ENCODE peak calls at places on chromosomes 5 and 9, in six cellular contexts. Q, D, E, A, L and J are unnamed samples.

GRCh38 chr9:96574455-96574854 is 45.2 kb downstream of the CDC14B start:
- DNase-seq in Q (no peak), D (no peak), E (no peak), A (no peak), L (no peak), J (no peak)

GRCh38 chr5:151155777-151156731 is 1.5 kb downstream of the ANXA6 start:
- DNase-seq in Q (peak; percentile 42), D (no peak), E (peak; percentile 31), A (peak; percentile 63), L (peak; percentile 64), J (no peak)

GRCh38 chr9:135284386-135285134 is 195.0 kb upstream of the PPP1R26 start:
- DNase-seq in Q (no peak), D (no peak), E (no peak), A (no peak), L (no peak), J (no peak)

GRCh38 chr9:124020520-124021384 is 9.2 kb downstream of the LHX2 start:
- DNase-seq in Q (no peak), D (no peak), E (no peak), A (no peak), L (no peak), J (no peak)

GRCh38 chr9:10479172-10479571 is 133.6 kb downstream of the PTPRD start:
- DNase-seq in Q (peak; percentile 4), D (no peak), E (no peak), A (no peak), L (no peak), J (no peak)

GRCh38 chr9:129109504-129109903 is 1.1 kb downstream of the CRAT start:
- DNase-seq in Q (peak; percentile 37), D (peak; percentile 41), E (peak; percentile 53), A (peak; percentile 55), L (no peak), J (no peak)

GRCh38 chr5:335740-336038 is 14.2 kb downstream of the AHRR start:
- DNase-seq in Q (no peak), D (no peak), E (no peak), A (no peak), L (no peak), J (no peak)

GRCh38 chr5:69497006-69497520 is 4.5 kb downstream of the OCLN start:
- DNase-seq in Q (no peak), D (no peak), E (no peak), A (no peak), L (no peak), J (no peak)

GRCh38 chr5:180394031-180394636 is 41.0 kb upstream of the GFPT2 start:
- DNase-seq in Q (no peak), D (no peak), E (no peak), A (no peak), L (no peak), J (no peak)

GRCh38 chr5:1243487-1244152 is 18.4 kb downstream of the SLC6A18 start:
- DNase-seq in Q (no peak), D (no peak), E (no peak), A (no peak), L (no peak), J (no peak)

GRCh38 chr5:144812770-144813169 is 642.1 kb downstream of the KCTD16 start:
- DNase-seq in Q (peak; percentile 65), D (no peak), E (no peak), A (peak; percentile 96), L (no peak), J (no peak)

GRCh38 chr5:136192526-136193395 is at the start of gene SMIM32:
- DNase-seq in Q (peak; percentile 62), D (no peak), E (no peak), A (peak; percentile 12), L (no peak), J (no peak)

GRCh38 chr5:33261305-33261704 is 179.5 kb upstream of the TARS1 start:
- DNase-seq in Q (no peak), D (no peak), E (no peak), A (peak; percentile 69), L (no peak), J (no peak)

GRCh38 chr5:134948929-134949328 is 18.8 kb upstream of the CATSPER3 start:
- DNase-seq in Q (no peak), D (no peak), E (peak; percentile 22), A (peak; percentile 64), L (peak; percentile 54), J (no peak)

GRCh38 chr9:128372784-128373183 is 1.6 kb downstream of the URM1 start:
- DNase-seq in Q (no peak), D (no peak), E (no peak), A (peak; percentile 45), L (no peak), J (no peak)

GRCh38 chr9:85430659-85431370 is 310.9 kb downstream of the AGTPBP1 start:
- DNase-seq in Q (no peak), D (no peak), E (no peak), A (no peak), L (peak; percentile 35), J (no peak)

GRCh38 chr5:82911902-82912301 is 165.3 kb downstream of the TMEM167A start:
- DNase-seq in Q (no peak), D (no peak), E (no peak), A (no peak), L (peak; percentile 27), J (no peak)

GRCh38 chr5:73201547-73202513 is 28.8 kb downstream of the TMEM174 start:
- DNase-seq in Q (peak; percentile 87), D (peak; percentile 57), E (peak; percentile 39), A (peak; percentile 75), L (peak; percentile 69), J (no peak)

GRCh38 chr9:21550392-21550791 is 68.3 kb upstream of the IFNE start:
- DNase-seq in Q (no peak), D (no peak), E (no peak), A (no peak), L (no peak), J (no peak)
- H3K4me3 ChIP-seq in Q (no peak overlapping the region), D (no peak overlapping the region), E (no peak overlapping the region), A (no peak overlapping the region), L (no peak overlapping the region), J (no peak overlapping the region)

GRCh38 chr9:137456864-137457405 is 2.2 kb downstream of the NSMF start:
- DNase-seq in Q (no peak), D (no peak), E (peak; percentile 17), A (no peak), L (no peak), J (no peak)

GRCh38 chr9:137458194-137459146 is 664 bp downstream of the NSMF start:
- DNase-seq in Q (peak; percentile 68), D (no peak), E (peak; percentile 40), A (no peak), L (peak; percentile 40), J (no peak)

GRCh38 chr9:137456061-137456863 is 2.9 kb downstream of the NSMF start:
- DNase-seq in Q (no peak), D (no peak), E (peak; percentile 11), A (peak; percentile 72), L (no peak), J (no peak)

GRCh38 chr9:137459147-137459600 is at the start of gene NSMF:
- DNase-seq in Q (peak; percentile 98), D (peak; percentile 92), E (peak; percentile 93), A (peak; percentile 89), L (peak; percentile 95), J (peak; percentile 74)

GRCh38 chr9:137457406-137458193 is 1.5 kb downstream of the NSMF start:
- DNase-seq in Q (no peak), D (no peak), E (peak; percentile 17), A (no peak), L (peak; percentile 31), J (no peak)
- H3K4me3 ChIP-seq in Q (no peak overlapping the region), D (peak overlapping the region; percentile 54), E (no peak overlapping the region), A (peak overlapping the region; percentile 73), L (no peak overlapping the region), J (peak overlapping the region; percentile 97)

GRCh38 chr9:136328011-136328621 is 777 bp downstream of the GPSM1 start:
- DNase-seq in Q (peak; percentile 50), D (no peak), E (no peak), A (no peak), L (no peak), J (no peak)

GRCh38 chr9:136326777-136327312 is 494 bp upstream of the GPSM1 start:
- DNase-seq in Q (no peak), D (no peak), E (no peak), A (no peak), L (no peak), J (no peak)

GRCh38 chr9:136328622-136329041 is 1.3 kb downstream of the GPSM1 start:
- DNase-seq in Q (peak; percentile 73), D (no peak), E (no peak), A (peak; percentile 29), L (no peak), J (no peak)

GRCh38 chr9:136326061-136326776 is 1.1 kb upstream of the GPSM1 start:
- DNase-seq in Q (peak; percentile 59), D (no peak), E (no peak), A (peak; percentile 23), L (peak; percentile 29), J (no peak)

GRCh38 chr9:136327313-136327971 is at the start of gene GPSM1:
- DNase-seq in Q (peak; percentile 80), D (no peak), E (no peak), A (peak; percentile 38), L (peak; percentile 71), J (no peak)
- H3K4me3 ChIP-seq in Q (peak within 1 kb of the TSS; percentile 77), D (peak within 1 kb of the TSS; percentile 23), E (peak within 1 kb of the TSS; percentile 57), A (peak within 1 kb of the TSS; percentile 76), L (peak within 1 kb of the TSS; percentile 48), J (peak within 1 kb of the TSS; percentile 68)

GRCh38 chr5:157269165-157269671 is 3.3 kb downstream of the CYFIP2 start:
- DNase-seq in Q (no peak), D (peak; percentile 41), E (no peak), A (no peak), L (peak; percentile 24), J (no peak)

GRCh38 chr5:157269763-157270272 is 3.9 kb downstream of the CYFIP2 start:
- DNase-seq in Q (no peak), D (no peak), E (no peak), A (no peak), L (no peak), J (no peak)

GRCh38 chr5:157275403-157275802 is 9.5 kb downstream of the CYFIP2 start:
- DNase-seq in Q (no peak), D (no peak), E (no peak), A (no peak), L (no peak), J (no peak)

GRCh38 chr5:157271740-157272271 is 5.9 kb downstream of the CYFIP2 start:
- DNase-seq in Q (no peak), D (peak; percentile 97), E (no peak), A (no peak), L (peak; percentile 35), J (no peak)

GRCh38 chr5:157273131-157273556 is 7.2 kb downstream of the CYFIP2 start:
- DNase-seq in Q (no peak), D (no peak), E (no peak), A (no peak), L (no peak), J (no peak)
- H3K4me3 ChIP-seq in Q (no peak overlapping the region), D (no peak overlapping the region), E (no peak overlapping the region), A (no peak overlapping the region), L (no peak overlapping the region), J (no peak overlapping the region)

GRCh38 chr5:4192111-4192510 is 596.5 kb downstream of the IRX1 start:
- DNase-seq in Q (no peak), D (no peak), E (no peak), A (no peak), L (no peak), J (no peak)

GRCh38 chr5:4189317-4189716 is 593.7 kb downstream of the IRX1 start:
- DNase-seq in Q (no peak), D (no peak), E (no peak), A (no peak), L (no peak), J (no peak)

GRCh38 chr5:4191024-4191423 is 595.4 kb downstream of the IRX1 start:
- DNase-seq in Q (no peak), D (no peak), E (no peak), A (no peak), L (no peak), J (no peak)

GRCh38 chr5:4191703-4192102 is 596.1 kb downstream of the IRX1 start:
- DNase-seq in Q (no peak), D (no peak), E (no peak), A (no peak), L (no peak), J (no peak)

GRCh38 chr5:4188704-4189103 is 593.1 kb downstream of the IRX1 start:
- DNase-seq in Q (no peak), D (no peak), E (no peak), A (no peak), L (no peak), J (no peak)
- H3K4me3 ChIP-seq in Q (no peak overlapping the region), D (no peak overlapping the region), E (no peak overlapping the region), A (no peak overlapping the region), L (no peak overlapping the region), J (no peak overlapping the region)